ENCODE peak calls at places on chromosomes 4 and X, in seven cellular contexts. One of them, this sample, is unnamed. For H3K4me1 and H3K36me3, the result is how much of the 10 kb centered on the place peaks cover.

GRCh38 chrX:42746606-42747005 is 31.4 kb downstream of the PPP1R2C start:
- DNase-seq in HAP-1: no peak
- DNase-seq in IMR-90: peak
- DNase-seq in effector memory CD4-positive, alpha-beta T cell: no peak
- DNase-seq in Peyer's patch: no peak
- DNase-seq in left lung: no peak
- DNase-seq in neuronal stem cell: no peak
- DNase-seq in this sample: no peak

GRCh38 chr4:93237526-93237925 is 591.0 kb upstream of the ATOH1 start:
- DNase-seq in left lung: no peak
- DNase-seq in Peyer's patch: no peak
- DNase-seq in neuronal stem cell: no peak
- DNase-seq in effector memory CD4-positive, alpha-beta T cell: no peak
- DNase-seq in HAP-1: no peak
- DNase-seq in IMR-90: no peak
- DNase-seq in this sample: no peak

GRCh38 chrX:132063862-132064261 is 40.8 kb downstream of the STK26 start:
- DNase-seq in Peyer's patch: no peak
- DNase-seq in HAP-1: no peak
- DNase-seq in left lung: no peak
- DNase-seq in neuronal stem cell: no peak
- DNase-seq in IMR-90: no peak
- DNase-seq in effector memory CD4-positive, alpha-beta T cell: no peak
- DNase-seq in this sample: no peak

GRCh38 chrX:10341309-10341708 is 184.5 kb downstream of the CLCN4 start:
- DNase-seq in Peyer's patch: no peak
- DNase-seq in left lung: no peak
- DNase-seq in effector memory CD4-positive, alpha-beta T cell: no peak
- DNase-seq in neuronal stem cell: no peak
- DNase-seq in HAP-1: no peak
- DNase-seq in IMR-90: no peak
- DNase-seq in this sample: no peak

GRCh38 chr4:161208564-161208963 is 955.2 kb downstream of the FSTL5 start:
- DNase-seq in neuronal stem cell: no peak
- DNase-seq in Peyer's patch: no peak
- DNase-seq in HAP-1: no peak
- DNase-seq in left lung: no peak
- DNase-seq in IMR-90: no peak
- DNase-seq in effector memory CD4-positive, alpha-beta T cell: no peak
- DNase-seq in this sample: no peak

GRCh38 chr4:17523626-17524025 is 8.7 kb downstream of the CLRN2 start:
- DNase-seq in effector memory CD4-positive, alpha-beta T cell: no peak
- DNase-seq in left lung: no peak
- DNase-seq in Peyer's patch: no peak
- DNase-seq in neuronal stem cell: no peak
- DNase-seq in HAP-1: no peak
- DNase-seq in IMR-90: no peak
- DNase-seq in this sample: no peak

GRCh38 chr4:114694770-114695169 is 96.2 kb downstream of the UGT8 start:
- DNase-seq in Peyer's patch: no peak
- DNase-seq in neuronal stem cell: peak
- DNase-seq in left lung: no peak
- DNase-seq in HAP-1: no peak
- DNase-seq in effector memory CD4-positive, alpha-beta T cell: no peak
- DNase-seq in IMR-90: peak
- DNase-seq in this sample: no peak

GRCh38 chr4:8010618-8011017 is 71.0 kb upstream of the AFAP1 start:
- DNase-seq in Peyer's patch: no peak
- DNase-seq in HAP-1: peak
- DNase-seq in left lung: peak
- DNase-seq in IMR-90: peak
- DNase-seq in neuronal stem cell: peak
- DNase-seq in effector memory CD4-positive, alpha-beta T cell: no peak
- DNase-seq in this sample: no peak

GRCh38 chrX:71365356-71365875 is 741 bp upstream of the TAF1 start:
- DNase-seq in Peyer's patch: no peak
- DNase-seq in left lung: no peak
- DNase-seq in effector memory CD4-positive, alpha-beta T cell: no peak
- DNase-seq in neuronal stem cell: no peak
- DNase-seq in IMR-90: no peak
- DNase-seq in HAP-1: no peak
- DNase-seq in this sample: no peak

GRCh38 chr4:38160487-38161207 is 200.4 kb downstream of the PTTG2 start:
- DNase-seq in neuronal stem cell: peak
- DNase-seq in effector memory CD4-positive, alpha-beta T cell: peak
- DNase-seq in left lung: no peak
- DNase-seq in Peyer's patch: no peak
- DNase-seq in IMR-90: peak
- DNase-seq in HAP-1: no peak
- DNase-seq in this sample: no peak

GRCh38 chrX:21655901-21656586 is 2.1 kb downstream of the KLHL34 start:
- DNase-seq in left lung: no peak
- DNase-seq in Peyer's patch: no peak
- DNase-seq in IMR-90: no peak
- DNase-seq in HAP-1: no peak
- DNase-seq in effector memory CD4-positive, alpha-beta T cell: no peak
- DNase-seq in neuronal stem cell: no peak
- DNase-seq in this sample: no peak

GRCh38 chrX:135985123-135985973 is at the start of gene SLC9A6:
- DNase-seq in neuronal stem cell: peak
- DNase-seq in HAP-1: peak
- DNase-seq in IMR-90: peak
- DNase-seq in effector memory CD4-positive, alpha-beta T cell: peak
- DNase-seq in Peyer's patch: peak
- DNase-seq in left lung: peak
- DNase-seq in this sample: peak

GRCh38 chrX:154719132-154719675 is 31.7 kb downstream of the GAB3 start:
- DNase-seq in HAP-1: no peak
- DNase-seq in Peyer's patch: no peak
- DNase-seq in left lung: no peak
- DNase-seq in neuronal stem cell: no peak
- DNase-seq in IMR-90: peak
- DNase-seq in effector memory CD4-positive, alpha-beta T cell: peak
- DNase-seq in this sample: no peak

GRCh38 chr4:165403667-165404066 is 24.9 kb downstream of the CPE start:
- DNase-seq in IMR-90: no peak
- DNase-seq in Peyer's patch: no peak
- DNase-seq in left lung: no peak
- DNase-seq in HAP-1: no peak
- DNase-seq in neuronal stem cell: no peak
- DNase-seq in effector memory CD4-positive, alpha-beta T cell: no peak
- DNase-seq in this sample: no peak

GRCh38 chrX:101656817-101657216 is 2.8 kb downstream of the ARMCX2 start:
- DNase-seq in left lung: no peak
- DNase-seq in effector memory CD4-positive, alpha-beta T cell: no peak
- DNase-seq in Peyer's patch: no peak
- DNase-seq in IMR-90: no peak
- DNase-seq in HAP-1: no peak
- DNase-seq in neuronal stem cell: no peak
- DNase-seq in this sample: no peak

GRCh38 chr4:8118035-8118434 is 40.6 kb downstream of the ABLIM2 start:
- DNase-seq in HAP-1: no peak
- DNase-seq in Peyer's patch: no peak
- DNase-seq in IMR-90: no peak
- DNase-seq in neuronal stem cell: no peak
- DNase-seq in left lung: no peak
- DNase-seq in effector memory CD4-positive, alpha-beta T cell: no peak
- DNase-seq in this sample: no peak

GRCh38 chrX:68834371-68835103 is 5.7 kb downstream of the EFNB1 start:
- DNase-seq in left lung: no peak
- DNase-seq in effector memory CD4-positive, alpha-beta T cell: no peak
- DNase-seq in IMR-90: no peak
- DNase-seq in HAP-1: peak
- DNase-seq in neuronal stem cell: no peak
- DNase-seq in Peyer's patch: peak
- DNase-seq in this sample: no peak

GRCh38 chr4:86031927-86032326 is 327.9 kb downstream of the MAPK10 start:
- DNase-seq in neuronal stem cell: no peak
- DNase-seq in effector memory CD4-positive, alpha-beta T cell: no peak
- DNase-seq in Peyer's patch: no peak
- DNase-seq in left lung: no peak
- DNase-seq in HAP-1: no peak
- DNase-seq in IMR-90: no peak
- DNase-seq in this sample: no peak

GRCh38 chr4:180664766-180665368 is 1578.3 kb upstream of the TENM3 start:
- DNase-seq in IMR-90: peak
- DNase-seq in left lung: peak
- DNase-seq in Peyer's patch: peak
- DNase-seq in neuronal stem cell: peak
- DNase-seq in effector memory CD4-positive, alpha-beta T cell: no peak
- DNase-seq in HAP-1: peak
- DNase-seq in this sample: peak

DNA sequence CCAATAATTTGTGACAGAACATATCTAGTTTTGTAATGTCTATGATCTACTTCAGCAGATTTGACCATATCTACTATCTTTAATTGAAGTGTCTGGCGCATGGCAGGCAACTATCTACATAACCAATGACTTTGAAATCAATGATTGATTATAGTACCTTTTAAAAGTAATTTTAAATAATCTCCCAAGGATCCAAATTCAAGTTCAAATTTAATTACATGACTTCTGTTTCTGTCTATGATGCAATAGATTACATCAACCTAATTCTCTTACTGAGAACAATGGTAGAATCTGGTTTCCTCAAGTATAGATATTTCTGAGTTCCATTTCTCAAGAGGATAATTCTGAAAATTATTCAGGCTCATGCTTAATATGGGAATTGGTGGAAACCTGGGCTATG is 177.4 kb upstream of the IL15 start:
- DNase-seq in effector memory CD4-positive, alpha-beta T cell: no peak
- DNase-seq in left lung: no peak
- DNase-seq in HAP-1: no peak
- DNase-seq in Peyer's patch: no peak
- DNase-seq in IMR-90: no peak
- DNase-seq in neuronal stem cell: no peak
- DNase-seq in this sample: no peak
- H3K4me1 ChIP-seq in effector memory CD4-positive, alpha-beta T cell: under half
- H3K4me1 ChIP-seq in left lung: under half
- H3K4me1 ChIP-seq in HAP-1: under half
- H3K4me1 ChIP-seq in Peyer's patch: under half
- H3K4me1 ChIP-seq in IMR-90: under half
- H3K4me1 ChIP-seq in neuronal stem cell: under half
- H3K4me1 ChIP-seq in this sample: under half

GRCh38 chr4:153521995-153522799 is 56.0 kb downstream of the TMEM131L start:
- DNase-seq in left lung: no peak
- DNase-seq in IMR-90: no peak
- DNase-seq in HAP-1: no peak
- DNase-seq in Peyer's patch: peak
- DNase-seq in neuronal stem cell: no peak
- DNase-seq in effector memory CD4-positive, alpha-beta T cell: peak
- DNase-seq in this sample: no peak

GRCh38 chr4:153523171-153523757 is 57.1 kb downstream of the TMEM131L start:
- DNase-seq in left lung: no peak
- DNase-seq in IMR-90: no peak
- DNase-seq in HAP-1: no peak
- DNase-seq in Peyer's patch: no peak
- DNase-seq in effector memory CD4-positive, alpha-beta T cell: no peak
- DNase-seq in neuronal stem cell: no peak
- DNase-seq in this sample: no peak

GRCh38 chr4:153522800-153523089 is 56.6 kb downstream of the TMEM131L start:
- DNase-seq in Peyer's patch: no peak
- DNase-seq in HAP-1: no peak
- DNase-seq in left lung: no peak
- DNase-seq in IMR-90: no peak
- DNase-seq in neuronal stem cell: no peak
- DNase-seq in effector memory CD4-positive, alpha-beta T cell: peak
- DNase-seq in this sample: no peak

GRCh38 chr4:153521467-153521866 is 55.3 kb downstream of the TMEM131L start:
- DNase-seq in HAP-1: no peak
- DNase-seq in effector memory CD4-positive, alpha-beta T cell: no peak
- DNase-seq in IMR-90: no peak
- DNase-seq in neuronal stem cell: no peak
- DNase-seq in Peyer's patch: peak
- DNase-seq in left lung: no peak
- DNase-seq in this sample: no peak

GRCh38 chr4:153523941-153524386 is 57.8 kb downstream of the TMEM131L start:
- DNase-seq in HAP-1: no peak
- DNase-seq in effector memory CD4-positive, alpha-beta T cell: no peak
- DNase-seq in Peyer's patch: no peak
- DNase-seq in neuronal stem cell: no peak
- DNase-seq in left lung: no peak
- DNase-seq in IMR-90: peak
- DNase-seq in this sample: no peak
- H3K36me3 ChIP-seq in HAP-1: under half
- H3K36me3 ChIP-seq in effector memory CD4-positive, alpha-beta T cell: under half
- H3K36me3 ChIP-seq in Peyer's patch: under half
- H3K36me3 ChIP-seq in neuronal stem cell: under half
- H3K36me3 ChIP-seq in left lung: under half
- H3K36me3 ChIP-seq in IMR-90: under half
- H3K36me3 ChIP-seq in this sample: under half

DNA sequence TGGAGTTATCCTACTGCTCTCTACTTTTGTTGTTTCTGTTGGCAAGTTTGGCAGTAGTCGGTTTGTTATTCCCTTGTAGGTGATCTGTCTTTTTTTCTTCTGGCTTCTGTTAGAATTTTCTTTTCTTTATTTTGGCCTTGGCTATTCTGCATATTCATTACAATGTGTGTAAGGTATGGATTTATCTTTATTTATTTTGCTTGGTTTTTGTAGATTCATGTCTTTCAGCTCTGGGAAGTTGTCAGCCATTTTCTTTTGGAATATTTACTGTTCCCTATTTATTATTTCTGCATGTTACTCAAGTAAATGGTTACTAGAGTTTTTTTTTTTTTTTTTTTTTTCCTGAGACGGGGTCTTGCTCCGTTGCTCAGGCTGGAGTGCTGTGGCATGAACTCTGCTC is 12.6 kb downstream of the ADD1 start:
- DNase-seq in IMR-90: no peak
- DNase-seq in neuronal stem cell: no peak
- DNase-seq in left lung: no peak
- DNase-seq in HAP-1: no peak
- DNase-seq in Peyer's patch: no peak
- DNase-seq in effector memory CD4-positive, alpha-beta T cell: no peak
- DNase-seq in this sample: no peak
- H3K4me1 ChIP-seq in IMR-90: under half
- H3K4me1 ChIP-seq in neuronal stem cell: under half
- H3K4me1 ChIP-seq in left lung: under half
- H3K4me1 ChIP-seq in HAP-1: under half
- H3K4me1 ChIP-seq in Peyer's patch: under half
- H3K4me1 ChIP-seq in effector memory CD4-positive, alpha-beta T cell: under half
- H3K4me1 ChIP-seq in this sample: under half

GRCh38 chr4:147633113-147633512 is 15.9 kb downstream of the TMEM184C start:
- DNase-seq in effector memory CD4-positive, alpha-beta T cell: no peak
- DNase-seq in neuronal stem cell: no peak
- DNase-seq in IMR-90: no peak
- DNase-seq in left lung: no peak
- DNase-seq in HAP-1: no peak
- DNase-seq in Peyer's patch: no peak
- DNase-seq in this sample: no peak

GRCh38 chr4:147638365-147638764 is 21.2 kb downstream of the TMEM184C start:
- DNase-seq in IMR-90: no peak
- DNase-seq in Peyer's patch: no peak
- DNase-seq in effector memory CD4-positive, alpha-beta T cell: no peak
- DNase-seq in neuronal stem cell: no peak
- DNase-seq in left lung: no peak
- DNase-seq in HAP-1: no peak
- DNase-seq in this sample: no peak

GRCh38 chr4:147638942-147639341 is 21.7 kb downstream of the TMEM184C start:
- DNase-seq in neuronal stem cell: no peak
- DNase-seq in IMR-90: peak
- DNase-seq in HAP-1: no peak
- DNase-seq in effector memory CD4-positive, alpha-beta T cell: no peak
- DNase-seq in left lung: no peak
- DNase-seq in Peyer's patch: no peak
- DNase-seq in this sample: no peak

GRCh38 chr4:147633643-147634042 is 16.4 kb downstream of the TMEM184C start:
- DNase-seq in left lung: no peak
- DNase-seq in HAP-1: no peak
- DNase-seq in IMR-90: no peak
- DNase-seq in Peyer's patch: no peak
- DNase-seq in neuronal stem cell: no peak
- DNase-seq in effector memory CD4-positive, alpha-beta T cell: no peak
- DNase-seq in this sample: no peak

GRCh38 chr4:147635348-147635747 is 18.2 kb downstream of the TMEM184C start:
- DNase-seq in effector memory CD4-positive, alpha-beta T cell: no peak
- DNase-seq in left lung: no peak
- DNase-seq in neuronal stem cell: no peak
- DNase-seq in Peyer's patch: no peak
- DNase-seq in HAP-1: no peak
- DNase-seq in IMR-90: no peak
- DNase-seq in this sample: no peak
- H3K36me3 ChIP-seq in effector memory CD4-positive, alpha-beta T cell: half or more
- H3K36me3 ChIP-seq in left lung: under half
- H3K36me3 ChIP-seq in neuronal stem cell: half or more
- H3K36me3 ChIP-seq in Peyer's patch: under half
- H3K36me3 ChIP-seq in HAP-1: half or more
- H3K36me3 ChIP-seq in IMR-90: under half
- H3K36me3 ChIP-seq in this sample: under half